ENCODE peak calls at places on chromosomes 13 and 19, in ten cellular contexts. One of them, this sample, is unnamed.

GRCh38 chr13:99465454-99465853 is 35.8 kb upstream of the TM9SF2 start:
- DNase-seq in CD4-positive, CD25-positive, alpha-beta regulatory T cell: no peak
- DNase-seq in colonic mucosa: no peak
- DNase-seq in cardiac muscle cell: no peak
- DNase-seq in iPS DF 6.9: no peak
- DNase-seq in GM23338: no peak
- DNase-seq in A673: no peak
- DNase-seq in CD8-positive, alpha-beta T cell: no peak
- DNase-seq in upper lobe of left lung: no peak
- DNase-seq in endodermal cell: no peak
- DNase-seq in this sample: no peak

GRCh38 chr13:74388626-74389025 is 254.4 kb upstream of the KLF12 start:
- DNase-seq in CD4-positive, CD25-positive, alpha-beta regulatory T cell: no peak
- DNase-seq in colonic mucosa: no peak
- DNase-seq in cardiac muscle cell: no peak
- DNase-seq in iPS DF 6.9: no peak
- DNase-seq in GM23338: no peak
- DNase-seq in A673: no peak
- DNase-seq in CD8-positive, alpha-beta T cell: no peak
- DNase-seq in upper lobe of left lung: no peak
- DNase-seq in endodermal cell: peak; percentile 59
- DNase-seq in this sample: no peak

GRCh38 chr19:31312004-31312403 is 37.2 kb downstream of the TSHZ3 start:
- DNase-seq in CD4-positive, CD25-positive, alpha-beta regulatory T cell: no peak
- DNase-seq in colonic mucosa: no peak
- DNase-seq in cardiac muscle cell: no peak
- DNase-seq in iPS DF 6.9: no peak
- DNase-seq in GM23338: no peak
- DNase-seq in A673: no peak
- DNase-seq in CD8-positive, alpha-beta T cell: no peak
- DNase-seq in upper lobe of left lung: no peak
- DNase-seq in endodermal cell: no peak
- DNase-seq in this sample: no peak

GRCh38 chr19:3397266-3398022 is 31.1 kb downstream of the NFIC start:
- DNase-seq in CD4-positive, CD25-positive, alpha-beta regulatory T cell: no peak
- DNase-seq in colonic mucosa: peak; percentile 57
- DNase-seq in cardiac muscle cell: no peak
- DNase-seq in iPS DF 6.9: no peak
- DNase-seq in GM23338: peak; percentile 60
- DNase-seq in A673: no peak
- DNase-seq in CD8-positive, alpha-beta T cell: no peak
- DNase-seq in upper lobe of left lung: peak; percentile 56
- DNase-seq in endodermal cell: peak; percentile 66
- DNase-seq in this sample: peak; percentile 61

GRCh38 chr19:2982983-2983350 is 5.6 kb downstream of the TLE6 start:
- DNase-seq in CD4-positive, CD25-positive, alpha-beta regulatory T cell: no peak
- DNase-seq in colonic mucosa: peak; percentile 68
- DNase-seq in cardiac muscle cell: peak; percentile 42
- DNase-seq in iPS DF 6.9: no peak
- DNase-seq in GM23338: no peak
- DNase-seq in A673: peak; percentile 91
- DNase-seq in CD8-positive, alpha-beta T cell: no peak
- DNase-seq in upper lobe of left lung: peak; percentile 79
- DNase-seq in endodermal cell: peak; percentile 59
- DNase-seq in this sample: no peak

GRCh38 chr19:31099470-31100190 is 249.6 kb downstream of the TSHZ3 start:
- DNase-seq in CD4-positive, CD25-positive, alpha-beta regulatory T cell: no peak
- DNase-seq in colonic mucosa: no peak
- DNase-seq in cardiac muscle cell: no peak
- DNase-seq in iPS DF 6.9: no peak
- DNase-seq in GM23338: no peak
- DNase-seq in A673: no peak
- DNase-seq in CD8-positive, alpha-beta T cell: no peak
- DNase-seq in upper lobe of left lung: no peak
- DNase-seq in endodermal cell: no peak
- DNase-seq in this sample: no peak

GRCh38 chr19:55563261-55563690 is 17.4 kb downstream of the ZNF579 start:
- DNase-seq in CD4-positive, CD25-positive, alpha-beta regulatory T cell: no peak
- DNase-seq in colonic mucosa: no peak
- DNase-seq in cardiac muscle cell: peak; percentile 69
- DNase-seq in iPS DF 6.9: no peak
- DNase-seq in GM23338: no peak
- DNase-seq in A673: no peak
- DNase-seq in CD8-positive, alpha-beta T cell: no peak
- DNase-seq in upper lobe of left lung: no peak
- DNase-seq in endodermal cell: no peak
- DNase-seq in this sample: no peak

GRCh38 chr13:26968431-26969335 is 202.9 kb downstream of the USP12 start:
- DNase-seq in CD4-positive, CD25-positive, alpha-beta regulatory T cell: no peak
- DNase-seq in colonic mucosa: peak; percentile 95
- DNase-seq in cardiac muscle cell: peak; percentile 22
- DNase-seq in iPS DF 6.9: no peak
- DNase-seq in GM23338: no peak
- DNase-seq in A673: no peak
- DNase-seq in CD8-positive, alpha-beta T cell: no peak
- DNase-seq in upper lobe of left lung: no peak
- DNase-seq in endodermal cell: peak; percentile 65
- DNase-seq in this sample: no peak

GRCh38 chr13:20053016-20053415 is 94.5 kb downstream of the ZMYM2 start:
- DNase-seq in CD4-positive, CD25-positive, alpha-beta regulatory T cell: no peak
- DNase-seq in colonic mucosa: no peak
- DNase-seq in cardiac muscle cell: peak; percentile 60
- DNase-seq in iPS DF 6.9: no peak
- DNase-seq in GM23338: peak; percentile 21
- DNase-seq in A673: no peak
- DNase-seq in CD8-positive, alpha-beta T cell: no peak
- DNase-seq in upper lobe of left lung: no peak
- DNase-seq in endodermal cell: no peak
- DNase-seq in this sample: no peak

GRCh38 chr13:24215732-24216131 is 55.2 kb downstream of the SPATA13 start:
- DNase-seq in CD4-positive, CD25-positive, alpha-beta regulatory T cell: no peak
- DNase-seq in colonic mucosa: no peak
- DNase-seq in cardiac muscle cell: no peak
- DNase-seq in iPS DF 6.9: no peak
- DNase-seq in GM23338: no peak
- DNase-seq in A673: peak; percentile 50
- DNase-seq in CD8-positive, alpha-beta T cell: no peak
- DNase-seq in upper lobe of left lung: no peak
- DNase-seq in endodermal cell: no peak
- DNase-seq in this sample: no peak

GRCh38 chr19:12891553-12892021 is 627 bp downstream of the GCDH start:
- DNase-seq in CD4-positive, CD25-positive, alpha-beta regulatory T cell: no peak
- DNase-seq in colonic mucosa: no peak
- DNase-seq in cardiac muscle cell: no peak
- DNase-seq in iPS DF 6.9: no peak
- DNase-seq in GM23338: peak; percentile 50
- DNase-seq in A673: no peak
- DNase-seq in CD8-positive, alpha-beta T cell: no peak
- DNase-seq in upper lobe of left lung: no peak
- DNase-seq in endodermal cell: peak; percentile 66
- DNase-seq in this sample: no peak

GRCh38 chr19:55285225-55285890 is 1.6 kb downstream of the BRSK1 start:
- DNase-seq in CD4-positive, CD25-positive, alpha-beta regulatory T cell: no peak
- DNase-seq in colonic mucosa: no peak
- DNase-seq in cardiac muscle cell: no peak
- DNase-seq in iPS DF 6.9: no peak
- DNase-seq in GM23338: peak; percentile 24
- DNase-seq in A673: no peak
- DNase-seq in CD8-positive, alpha-beta T cell: no peak
- DNase-seq in upper lobe of left lung: peak; percentile 80
- DNase-seq in endodermal cell: no peak
- DNase-seq in this sample: no peak

GRCh38 chr13:100175078-100175802 is 86.3 kb downstream of the PCCA start:
- DNase-seq in CD4-positive, CD25-positive, alpha-beta regulatory T cell: no peak
- DNase-seq in colonic mucosa: no peak
- DNase-seq in cardiac muscle cell: no peak
- DNase-seq in iPS DF 6.9: no peak
- DNase-seq in GM23338: no peak
- DNase-seq in A673: no peak
- DNase-seq in CD8-positive, alpha-beta T cell: no peak
- DNase-seq in upper lobe of left lung: no peak
- DNase-seq in endodermal cell: no peak
- DNase-seq in this sample: no peak

GRCh38 chr19:10686661-10687517 is 14.3 kb upstream of the QTRT1 start:
- DNase-seq in CD4-positive, CD25-positive, alpha-beta regulatory T cell: no peak
- DNase-seq in colonic mucosa: no peak
- DNase-seq in cardiac muscle cell: no peak
- DNase-seq in iPS DF 6.9: no peak
- DNase-seq in GM23338: no peak
- DNase-seq in A673: peak; percentile 18
- DNase-seq in CD8-positive, alpha-beta T cell: no peak
- DNase-seq in upper lobe of left lung: no peak
- DNase-seq in endodermal cell: no peak
- DNase-seq in this sample: no peak

DNA sequence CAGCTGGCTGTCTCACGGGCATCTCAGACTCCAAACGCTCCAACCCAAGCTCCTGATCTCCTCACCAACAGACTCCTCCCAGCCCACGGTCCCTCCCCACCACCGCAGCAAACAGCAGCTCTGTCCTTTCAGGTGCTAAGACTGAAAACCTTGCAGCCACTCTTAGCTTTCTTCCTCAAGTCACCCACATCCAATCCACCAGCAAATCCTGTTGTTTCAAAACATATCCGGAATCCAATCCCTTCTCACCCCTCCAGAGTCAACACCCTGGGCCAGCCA is 20.8 kb downstream of the C19orf81 start:
- DNase-seq in CD4-positive, CD25-positive, alpha-beta regulatory T cell: no peak
- DNase-seq in colonic mucosa: no peak
- DNase-seq in cardiac muscle cell: no peak
- DNase-seq in iPS DF 6.9: no peak
- DNase-seq in GM23338: no peak
- DNase-seq in A673: no peak
- DNase-seq in CD8-positive, alpha-beta T cell: no peak
- DNase-seq in upper lobe of left lung: no peak
- DNase-seq in endodermal cell: no peak
- DNase-seq in this sample: no peak
- H3K27me3 ChIP-seq in CD4-positive, CD25-positive, alpha-beta regulatory T cell: no peaks in the 10 kb centered on the region
- H3K27me3 ChIP-seq in colonic mucosa: peaks cover 37% of the 10 kb centered on the region
- H3K27me3 ChIP-seq in cardiac muscle cell: peaks cover 74% of the 10 kb centered on the region
- H3K27me3 ChIP-seq in iPS DF 6.9: no peaks in the 10 kb centered on the region
- H3K27me3 ChIP-seq in GM23338: peaks cover 93% of the 10 kb centered on the region
- H3K27me3 ChIP-seq in A673: peaks cover 30% of the 10 kb centered on the region
- H3K27me3 ChIP-seq in CD8-positive, alpha-beta T cell: peaks cover 10% of the 10 kb centered on the region
- H3K27me3 ChIP-seq in upper lobe of left lung: peaks cover 35% of the 10 kb centered on the region
- H3K27me3 ChIP-seq in endodermal cell: peaks cover 31% of the 10 kb centered on the region
- H3K27me3 ChIP-seq in this sample: peaks cover 14% of the 10 kb centered on the region

GRCh38 chr13:96089749-96090239 is at the start of gene HS6ST3:
- DNase-seq in CD4-positive, CD25-positive, alpha-beta regulatory T cell: no peak
- DNase-seq in colonic mucosa: no peak
- DNase-seq in cardiac muscle cell: peak; percentile 56
- DNase-seq in iPS DF 6.9: no peak
- DNase-seq in GM23338: peak; percentile 75
- DNase-seq in A673: peak; percentile 31
- DNase-seq in CD8-positive, alpha-beta T cell: no peak
- DNase-seq in upper lobe of left lung: peak; percentile 79
- DNase-seq in endodermal cell: peak; percentile 88
- DNase-seq in this sample: peak; percentile 79
- H3K27me3 ChIP-seq in CD4-positive, CD25-positive, alpha-beta regulatory T cell: peaks cover 26% of the 10 kb centered on the region
- H3K27me3 ChIP-seq in colonic mucosa: peaks cover 43% of the 10 kb centered on the region
- H3K27me3 ChIP-seq in cardiac muscle cell: peaks cover 80% of the 10 kb centered on the region
- H3K27me3 ChIP-seq in iPS DF 6.9: peaks cover 23% of the 10 kb centered on the region
- H3K27me3 ChIP-seq in GM23338: peaks cover 69% of the 10 kb centered on the region
- H3K27me3 ChIP-seq in A673: peaks cover 87% of the 10 kb centered on the region
- H3K27me3 ChIP-seq in CD8-positive, alpha-beta T cell: no peaks in the 10 kb centered on the region
- H3K27me3 ChIP-seq in upper lobe of left lung: peaks cover 20% of the 10 kb centered on the region
- H3K27me3 ChIP-seq in endodermal cell: peaks cover 67% of the 10 kb centered on the region
- H3K27me3 ChIP-seq in this sample: peaks cover 29% of the 10 kb centered on the region

GRCh38 chr19:15727724-15728123 is at the start of gene OR10H2:
- DNase-seq in CD4-positive, CD25-positive, alpha-beta regulatory T cell: no peak
- DNase-seq in colonic mucosa: no peak
- DNase-seq in cardiac muscle cell: no peak
- DNase-seq in iPS DF 6.9: no peak
- DNase-seq in GM23338: no peak
- DNase-seq in A673: no peak
- DNase-seq in CD8-positive, alpha-beta T cell: no peak
- DNase-seq in upper lobe of left lung: no peak
- DNase-seq in endodermal cell: no peak
- DNase-seq in this sample: no peak
- H3K27me3 ChIP-seq in CD4-positive, CD25-positive, alpha-beta regulatory T cell: peaks cover 12% of the 10 kb centered on the region
- H3K27me3 ChIP-seq in colonic mucosa: peaks cover 6% of the 10 kb centered on the region
- H3K27me3 ChIP-seq in cardiac muscle cell: no peaks in the 10 kb centered on the region
- H3K27me3 ChIP-seq in iPS DF 6.9: no peaks in the 10 kb centered on the region
- H3K27me3 ChIP-seq in GM23338: no peaks in the 10 kb centered on the region
- H3K27me3 ChIP-seq in A673: peaks cover 11% of the 10 kb centered on the region
- H3K27me3 ChIP-seq in CD8-positive, alpha-beta T cell: no peaks in the 10 kb centered on the region
- H3K27me3 ChIP-seq in upper lobe of left lung: peaks cover 8% of the 10 kb centered on the region
- H3K27me3 ChIP-seq in endodermal cell: no peaks in the 10 kb centered on the region
- H3K27me3 ChIP-seq in this sample: no peaks in the 10 kb centered on the region

GRCh38 chr19:5635427-5635826 is 12.5 kb downstream of the SAFB start:
- DNase-seq in CD4-positive, CD25-positive, alpha-beta regulatory T cell: no peak
- DNase-seq in colonic mucosa: no peak
- DNase-seq in cardiac muscle cell: no peak
- DNase-seq in iPS DF 6.9: no peak
- DNase-seq in GM23338: no peak
- DNase-seq in A673: no peak
- DNase-seq in CD8-positive, alpha-beta T cell: no peak
- DNase-seq in upper lobe of left lung: no peak
- DNase-seq in endodermal cell: no peak
- DNase-seq in this sample: no peak
- H3K27me3 ChIP-seq in CD4-positive, CD25-positive, alpha-beta regulatory T cell: no peaks in the 10 kb centered on the region
- H3K27me3 ChIP-seq in colonic mucosa: no peaks in the 10 kb centered on the region
- H3K27me3 ChIP-seq in cardiac muscle cell: no peaks in the 10 kb centered on the region
- H3K27me3 ChIP-seq in iPS DF 6.9: no peaks in the 10 kb centered on the region
- H3K27me3 ChIP-seq in GM23338: no peaks in the 10 kb centered on the region
- H3K27me3 ChIP-seq in A673: no peaks in the 10 kb centered on the region
- H3K27me3 ChIP-seq in CD8-positive, alpha-beta T cell: no peaks in the 10 kb centered on the region
- H3K27me3 ChIP-seq in upper lobe of left lung: no peaks in the 10 kb centered on the region
- H3K27me3 ChIP-seq in endodermal cell: no peaks in the 10 kb centered on the region
- H3K27me3 ChIP-seq in this sample: no peaks in the 10 kb centered on the region

GRCh38 chr13:78601124-78601885 is 2.0 kb downstream of the POU4F1 start:
- DNase-seq in CD4-positive, CD25-positive, alpha-beta regulatory T cell: no peak
- DNase-seq in colonic mucosa: no peak
- DNase-seq in cardiac muscle cell: no peak
- DNase-seq in iPS DF 6.9: no peak
- DNase-seq in GM23338: peak; percentile 66
- DNase-seq in A673: peak; percentile 35
- DNase-seq in CD8-positive, alpha-beta T cell: no peak
- DNase-seq in upper lobe of left lung: peak; percentile 81
- DNase-seq in endodermal cell: peak; percentile 75
- DNase-seq in this sample: peak; percentile 46
- H3K27me3 ChIP-seq in CD4-positive, CD25-positive, alpha-beta regulatory T cell: peaks cover 68% of the 10 kb centered on the region
- H3K27me3 ChIP-seq in colonic mucosa: peaks cover 91% of the 10 kb centered on the region
- H3K27me3 ChIP-seq in cardiac muscle cell: peaks cover 99% of the 10 kb centered on the region
- H3K27me3 ChIP-seq in iPS DF 6.9: peaks cover 83% of the 10 kb centered on the region
- H3K27me3 ChIP-seq in GM23338: peaks cover 97% of the 10 kb centered on the region
- H3K27me3 ChIP-seq in A673: peaks cover 94% of the 10 kb centered on the region
- H3K27me3 ChIP-seq in CD8-positive, alpha-beta T cell: peaks cover 68% of the 10 kb centered on the region
- H3K27me3 ChIP-seq in upper lobe of left lung: peaks cover 68% of the 10 kb centered on the region
- H3K27me3 ChIP-seq in endodermal cell: peaks cover 97% of the 10 kb centered on the region
- H3K27me3 ChIP-seq in this sample: peaks cover 86% of the 10 kb centered on the region

This sample was measured in H9.